ENCODE peak calls at places on chromosomes 4 and X, in seven cellular contexts. One of them, this sample, is unnamed.
A peak's percentile ranks its signal among the peaks of the same experiment; 100 is the strongest.

GRCh38 chrX:123994730-123995129 is 33.2 kb downstream of the STAG2 start:
- DNase-seq in cardiac muscle cell: no peak
- DNase-seq in RCC 7860: no peak
- DNase-seq in Kasumi-1: no peak
- DNase-seq in activated T-helper 9 cell treated with anti-CD3 and anti-CD28 coated beads, Interleukin-2, amount 50 U/mL, for 16 hours: no peak
- DNase-seq in stimulated activated CD4-positive, alpha-beta T cell treated with anti-CD3 and anti-CD28 coated beads, Interleukin-4, amount 100 ng/mL, for 48 hours: no peak
- DNase-seq in B cell: no peak
- DNase-seq in this sample: no peak

GRCh38 chr4:104491826-104492771 is 2.6 kb downstream of the CXXC4 start:
- DNase-seq in cardiac muscle cell: peak; percentile 13
- DNase-seq in stimulated activated CD4-positive, alpha-beta T cell treated with anti-CD3 and anti-CD28 coated beads, Interleukin-4, amount 100 ng/mL, for 48 hours: no peak
- DNase-seq in activated T-helper 9 cell treated with anti-CD3 and anti-CD28 coated beads, Interleukin-2, amount 50 U/mL, for 16 hours: no peak
- DNase-seq in RCC 7860: no peak
- DNase-seq in Kasumi-1: no peak
- DNase-seq in B cell: no peak
- DNase-seq in this sample: no peak

GRCh38 chr4:27985522-27985921 is 1124.9 kb downstream of the STIM2 start:
- DNase-seq in activated T-helper 9 cell treated with anti-CD3 and anti-CD28 coated beads, Interleukin-2, amount 50 U/mL, for 16 hours: no peak
- DNase-seq in B cell: no peak
- DNase-seq in stimulated activated CD4-positive, alpha-beta T cell treated with anti-CD3 and anti-CD28 coated beads, Interleukin-4, amount 100 ng/mL, for 48 hours: no peak
- DNase-seq in RCC 7860: no peak
- DNase-seq in Kasumi-1: no peak
- DNase-seq in cardiac muscle cell: no peak
- DNase-seq in this sample: no peak

GRCh38 chr4:45102716-45103115 is 376.4 kb upstream of the GNPDA2 start:
- DNase-seq in B cell: no peak
- DNase-seq in stimulated activated CD4-positive, alpha-beta T cell treated with anti-CD3 and anti-CD28 coated beads, Interleukin-4, amount 100 ng/mL, for 48 hours: no peak
- DNase-seq in activated T-helper 9 cell treated with anti-CD3 and anti-CD28 coated beads, Interleukin-2, amount 50 U/mL, for 16 hours: no peak
- DNase-seq in cardiac muscle cell: no peak
- DNase-seq in Kasumi-1: no peak
- DNase-seq in RCC 7860: no peak
- DNase-seq in this sample: no peak

GRCh38 chr4:189046642-189047041 is 894.0 kb upstream of the FRG1 start:
- DNase-seq in stimulated activated CD4-positive, alpha-beta T cell treated with anti-CD3 and anti-CD28 coated beads, Interleukin-4, amount 100 ng/mL, for 48 hours: no peak
- DNase-seq in RCC 7860: no peak
- DNase-seq in Kasumi-1: no peak
- DNase-seq in cardiac muscle cell: no peak
- DNase-seq in activated T-helper 9 cell treated with anti-CD3 and anti-CD28 coated beads, Interleukin-2, amount 50 U/mL, for 16 hours: no peak
- DNase-seq in B cell: no peak
- DNase-seq in this sample: peak; percentile 80

GRCh38 chr4:18250564-18250963 is 229.0 kb upstream of the LCORL start:
- DNase-seq in stimulated activated CD4-positive, alpha-beta T cell treated with anti-CD3 and anti-CD28 coated beads, Interleukin-4, amount 100 ng/mL, for 48 hours: no peak
- DNase-seq in Kasumi-1: no peak
- DNase-seq in cardiac muscle cell: no peak
- DNase-seq in activated T-helper 9 cell treated with anti-CD3 and anti-CD28 coated beads, Interleukin-2, amount 50 U/mL, for 16 hours: no peak
- DNase-seq in RCC 7860: no peak
- DNase-seq in B cell: no peak
- DNase-seq in this sample: no peak

GRCh38 chr4:3605491-3605890 is 73.3 kb upstream of the LRPAP1 start:
- DNase-seq in stimulated activated CD4-positive, alpha-beta T cell treated with anti-CD3 and anti-CD28 coated beads, Interleukin-4, amount 100 ng/mL, for 48 hours: no peak
- DNase-seq in cardiac muscle cell: no peak
- DNase-seq in B cell: no peak
- DNase-seq in activated T-helper 9 cell treated with anti-CD3 and anti-CD28 coated beads, Interleukin-2, amount 50 U/mL, for 16 hours: no peak
- DNase-seq in Kasumi-1: no peak
- DNase-seq in RCC 7860: no peak
- DNase-seq in this sample: no peak

GRCh38 chrX:40734956-40735317 is 405 bp downstream of the MED14 start:
- DNase-seq in B cell: no peak
- DNase-seq in Kasumi-1: peak; percentile 23
- DNase-seq in activated T-helper 9 cell treated with anti-CD3 and anti-CD28 coated beads, Interleukin-2, amount 50 U/mL, for 16 hours: peak; percentile 26
- DNase-seq in cardiac muscle cell: no peak
- DNase-seq in stimulated activated CD4-positive, alpha-beta T cell treated with anti-CD3 and anti-CD28 coated beads, Interleukin-4, amount 100 ng/mL, for 48 hours: no peak
- DNase-seq in RCC 7860: no peak
- DNase-seq in this sample: no peak

GRCh38 chrX:23980063-23980462 is 46.9 kb downstream of the KLHL15 start:
- DNase-seq in Kasumi-1: no peak
- DNase-seq in RCC 7860: no peak
- DNase-seq in cardiac muscle cell: no peak
- DNase-seq in stimulated activated CD4-positive, alpha-beta T cell treated with anti-CD3 and anti-CD28 coated beads, Interleukin-4, amount 100 ng/mL, for 48 hours: no peak
- DNase-seq in activated T-helper 9 cell treated with anti-CD3 and anti-CD28 coated beads, Interleukin-2, amount 50 U/mL, for 16 hours: no peak
- DNase-seq in B cell: no peak
- DNase-seq in this sample: no peak

GRCh38 chr4:84994280-84994679 is 27.8 kb upstream of the WDFY3 start:
- DNase-seq in RCC 7860: no peak
- DNase-seq in stimulated activated CD4-positive, alpha-beta T cell treated with anti-CD3 and anti-CD28 coated beads, Interleukin-4, amount 100 ng/mL, for 48 hours: no peak
- DNase-seq in B cell: no peak
- DNase-seq in activated T-helper 9 cell treated with anti-CD3 and anti-CD28 coated beads, Interleukin-2, amount 50 U/mL, for 16 hours: no peak
- DNase-seq in cardiac muscle cell: peak; percentile 34
- DNase-seq in Kasumi-1: no peak
- DNase-seq in this sample: no peak

GRCh38 chr4:8308144-8308543 is 38.6 kb downstream of the HTRA3 start:
- DNase-seq in RCC 7860: no peak
- DNase-seq in B cell: no peak
- DNase-seq in stimulated activated CD4-positive, alpha-beta T cell treated with anti-CD3 and anti-CD28 coated beads, Interleukin-4, amount 100 ng/mL, for 48 hours: no peak
- DNase-seq in activated T-helper 9 cell treated with anti-CD3 and anti-CD28 coated beads, Interleukin-2, amount 50 U/mL, for 16 hours: no peak
- DNase-seq in Kasumi-1: no peak
- DNase-seq in cardiac muscle cell: no peak
- DNase-seq in this sample: no peak

GRCh38 chr4:47752214-47752613 is 85.7 kb downstream of the CORIN start:
- DNase-seq in activated T-helper 9 cell treated with anti-CD3 and anti-CD28 coated beads, Interleukin-2, amount 50 U/mL, for 16 hours: no peak
- DNase-seq in cardiac muscle cell: no peak
- DNase-seq in RCC 7860: no peak
- DNase-seq in B cell: no peak
- DNase-seq in Kasumi-1: no peak
- DNase-seq in stimulated activated CD4-positive, alpha-beta T cell treated with anti-CD3 and anti-CD28 coated beads, Interleukin-4, amount 100 ng/mL, for 48 hours: no peak
- DNase-seq in this sample: no peak

GRCh38 chr4:25104561-25104960 is 55.7 kb downstream of the SEPSECS start:
- DNase-seq in Kasumi-1: peak; percentile 18
- DNase-seq in cardiac muscle cell: no peak
- DNase-seq in activated T-helper 9 cell treated with anti-CD3 and anti-CD28 coated beads, Interleukin-2, amount 50 U/mL, for 16 hours: no peak
- DNase-seq in B cell: no peak
- DNase-seq in RCC 7860: no peak
- DNase-seq in stimulated activated CD4-positive, alpha-beta T cell treated with anti-CD3 and anti-CD28 coated beads, Interleukin-4, amount 100 ng/mL, for 48 hours: no peak
- DNase-seq in this sample: peak; percentile 10

GRCh38 chr4:791201-791865 is 34.6 kb downstream of the CPLX1 start:
- DNase-seq in RCC 7860: no peak
- DNase-seq in activated T-helper 9 cell treated with anti-CD3 and anti-CD28 coated beads, Interleukin-2, amount 50 U/mL, for 16 hours: no peak
- DNase-seq in B cell: no peak
- DNase-seq in cardiac muscle cell: no peak
- DNase-seq in Kasumi-1: no peak
- DNase-seq in stimulated activated CD4-positive, alpha-beta T cell treated with anti-CD3 and anti-CD28 coated beads, Interleukin-4, amount 100 ng/mL, for 48 hours: no peak
- DNase-seq in this sample: no peak

GRCh38 chrX:73977542-73978169 is 326.3 kb upstream of the ZCCHC13 start:
- DNase-seq in stimulated activated CD4-positive, alpha-beta T cell treated with anti-CD3 and anti-CD28 coated beads, Interleukin-4, amount 100 ng/mL, for 48 hours: no peak
- DNase-seq in activated T-helper 9 cell treated with anti-CD3 and anti-CD28 coated beads, Interleukin-2, amount 50 U/mL, for 16 hours: no peak
- DNase-seq in Kasumi-1: no peak
- DNase-seq in B cell: no peak
- DNase-seq in cardiac muscle cell: no peak
- DNase-seq in RCC 7860: no peak
- DNase-seq in this sample: no peak

GRCh38 chr4:118282692-118283091 is 70.1 kb downstream of the PRSS12 start:
- DNase-seq in cardiac muscle cell: peak; percentile 64
- DNase-seq in Kasumi-1: peak; percentile 43
- DNase-seq in activated T-helper 9 cell treated with anti-CD3 and anti-CD28 coated beads, Interleukin-2, amount 50 U/mL, for 16 hours: no peak
- DNase-seq in stimulated activated CD4-positive, alpha-beta T cell treated with anti-CD3 and anti-CD28 coated beads, Interleukin-4, amount 100 ng/mL, for 48 hours: no peak
- DNase-seq in RCC 7860: peak; percentile 22
- DNase-seq in B cell: no peak
- DNase-seq in this sample: no peak